ENCODE peak calls at places on chromosomes 13 and 19, in eight cellular contexts. E, Q, X, W, T, B, C and O are unnamed samples.

GRCh38 chr19:33878136-33878535 is 81.5 kb downstream of the KCTD15 start:
- DNase-seq in B (no peak), X (no peak), W (no peak), T (no peak), C (no peak), E (no peak), Q (no peak), O (no peak)

GRCh38 chr13:83221256-83221655 is 661.0 kb downstream of the SLITRK1 start:
- DNase-seq in B (no peak), W (no peak), E (no peak), C (no peak), Q (no peak), X (no peak), T (no peak), O (no peak)

GRCh38 chr13:40269086-40269485 is 397.4 kb downstream of the FOXO1 start:
- DNase-seq in C (no peak), Q (no peak), B (no peak), E (no peak), X (no peak), T (no peak), W (no peak), O (no peak)

GRCh38 chr19:29083863-29084262 is 129.1 kb downstream of the UQCRFS1 start:
- DNase-seq in B (no peak), E (no peak), Q (no peak), T (no peak), X (no peak), C (no peak), W (no peak), O (no peak)

GRCh38 chr19:18479964-18480723 is 41.7 kb downstream of the ELL start:
- DNase-seq in Q (no peak), B (peak; percentile 92), W (peak; percentile 49), C (no peak), E (peak; percentile 71), T (peak; percentile 68), X (no peak), O (peak; percentile 98)

GRCh38 chr13:45472171-45472705 is 7.5 kb downstream of the COG3 start:
- DNase-seq in B (no peak), T (no peak), E (no peak), X (no peak), W (no peak), Q (no peak), C (no peak), O (no peak)

GRCh38 chr13:102873653-102874052 is 27.8 kb downstream of the ERCC5 start:
- DNase-seq in B (no peak), W (no peak), E (no peak), C (no peak), Q (no peak), T (no peak), X (no peak), O (no peak)

GRCh38 chr13:76667551-76667950 is 218.7 kb downstream of the KCTD12 start:
- DNase-seq in E (no peak), T (no peak), Q (no peak), X (peak; percentile 4), C (no peak), W (no peak), B (no peak), O (no peak)

GRCh38 chr13:32538234-32538620 is 368 bp downstream of the N4BP2L2 start:
- DNase-seq in T (no peak), C (no peak), B (no peak), X (peak; percentile 45), Q (no peak), E (peak; percentile 26), W (peak; percentile 63), O (no peak)

GRCh38 chr19:14320253-14320652 is 61.0 kb upstream of the ADGRE5 start:
- DNase-seq in E (no peak), X (no peak), W (no peak), C (no peak), Q (no peak), T (no peak), B (no peak), O (no peak)

GRCh38 chr13:91360246-91360751 is 12.8 kb downstream of the MIR17HG start:
- DNase-seq in Q (no peak), T (no peak), B (no peak), E (no peak), C (no peak), W (no peak), X (no peak), O (no peak)

GRCh38 chr13:24274452-24274971 is 34.9 kb upstream of the C1QTNF9 start:
- DNase-seq in B (no peak), C (no peak), T (peak; percentile 34), W (peak; percentile 40), Q (no peak), E (no peak), X (no peak), O (no peak)

GRCh38 chr13:114038211-114038613 is 64.3 kb upstream of the C13orf46 start:
- DNase-seq in B (no peak), W (no peak), Q (no peak), E (no peak), C (no peak), X (no peak), T (no peak), O (no peak)

GRCh38 chr13:80840313-80840976 is 499.5 kb upstream of the SPRY2 start:
- DNase-seq in Q (peak; percentile 39), W (no peak), X (no peak), T (no peak), E (no peak), B (no peak), C (no peak), O (no peak)

DNA sequence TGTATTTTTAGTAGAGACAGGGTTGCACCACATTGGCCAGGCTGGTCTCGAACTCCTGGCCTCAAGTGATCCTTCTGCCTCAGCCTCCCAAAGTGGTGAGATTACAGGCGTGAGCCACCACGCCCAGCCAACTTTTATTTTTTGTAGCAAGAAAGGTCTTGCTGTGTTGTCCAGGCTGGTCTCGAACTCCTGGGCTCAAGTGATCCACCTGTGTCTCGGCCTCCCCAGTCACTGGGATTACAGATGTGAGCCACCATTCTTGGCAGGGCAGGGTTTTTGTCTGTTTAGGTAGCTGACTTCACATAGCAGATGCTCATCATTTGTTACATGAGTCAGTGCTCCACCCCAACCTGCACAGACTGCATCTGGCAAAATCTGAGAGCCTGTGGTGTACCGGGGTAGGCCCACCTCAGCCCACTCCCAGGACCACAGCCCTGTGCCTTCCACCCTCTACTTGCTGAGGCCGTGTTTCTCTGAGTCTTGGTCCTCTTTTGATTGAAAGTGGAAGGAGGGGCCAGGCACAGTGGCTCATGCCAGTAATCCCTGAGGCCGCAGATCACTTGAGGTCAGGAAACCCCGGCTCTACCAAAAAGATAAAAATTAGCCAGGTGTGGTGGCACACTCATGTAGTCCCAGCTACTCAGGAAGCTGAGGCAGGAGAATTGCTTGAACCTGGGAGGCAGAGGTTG is 4.2 kb upstream of the TNPO2 start:
- DNase-seq in C (no peak), Q (no peak), E (no peak), T (no peak), B (no peak), W (no peak), X (no peak), O (no peak)
- TF ChIP-seq POLR2AphosphoS5 in C (no peak), Q (no peak), E (no peak), T (no peak), B (no peak), W (no peak), X (no peak), O (no peak)

DNA sequence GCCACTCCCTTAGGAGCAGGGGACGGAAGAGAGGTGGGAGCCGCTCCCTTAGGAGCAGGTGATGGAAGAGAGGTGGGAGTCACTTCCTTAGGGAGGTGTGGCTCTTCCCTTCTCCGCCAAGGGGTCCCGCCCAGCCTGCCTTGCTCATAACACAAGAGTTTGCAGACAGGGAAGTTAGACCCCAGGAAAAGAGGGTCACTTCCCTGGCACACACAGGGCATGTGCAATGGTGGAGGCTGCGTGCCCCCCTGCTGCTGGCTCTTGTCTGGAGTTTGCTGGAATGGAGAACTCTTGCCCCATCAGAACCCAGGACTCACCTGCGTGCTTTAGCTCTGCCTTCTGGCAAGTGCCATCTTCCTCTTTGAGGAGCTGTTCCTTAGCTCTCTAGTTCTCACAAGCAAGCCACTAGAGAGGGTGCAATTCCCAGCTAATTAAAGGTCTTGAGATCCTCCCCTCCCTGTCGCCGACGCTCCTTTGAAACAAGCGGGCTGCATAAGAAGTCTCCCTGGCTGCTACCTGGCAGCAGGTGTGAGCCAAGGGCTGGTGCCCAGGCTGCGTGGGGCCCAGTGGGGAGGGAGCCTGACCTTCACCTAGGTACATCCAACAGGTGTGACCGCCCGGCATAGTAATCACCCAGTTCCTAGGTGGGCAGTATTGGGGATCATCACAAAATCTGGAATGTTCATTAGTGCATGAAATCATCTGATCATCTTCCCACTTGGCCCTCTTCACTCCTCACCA is 281.6 kb downstream of the ZNF536 start:
- DNase-seq in E (no peak), B (no peak), T (no peak), Q (no peak), X (no peak), C (no peak), W (no peak), O (no peak)
- TF ChIP-seq POLR2AphosphoS5 in E (no peak), B (no peak), T (no peak), Q (no peak), X (no peak), C (no peak), W (no peak), O (no peak)

DNA sequence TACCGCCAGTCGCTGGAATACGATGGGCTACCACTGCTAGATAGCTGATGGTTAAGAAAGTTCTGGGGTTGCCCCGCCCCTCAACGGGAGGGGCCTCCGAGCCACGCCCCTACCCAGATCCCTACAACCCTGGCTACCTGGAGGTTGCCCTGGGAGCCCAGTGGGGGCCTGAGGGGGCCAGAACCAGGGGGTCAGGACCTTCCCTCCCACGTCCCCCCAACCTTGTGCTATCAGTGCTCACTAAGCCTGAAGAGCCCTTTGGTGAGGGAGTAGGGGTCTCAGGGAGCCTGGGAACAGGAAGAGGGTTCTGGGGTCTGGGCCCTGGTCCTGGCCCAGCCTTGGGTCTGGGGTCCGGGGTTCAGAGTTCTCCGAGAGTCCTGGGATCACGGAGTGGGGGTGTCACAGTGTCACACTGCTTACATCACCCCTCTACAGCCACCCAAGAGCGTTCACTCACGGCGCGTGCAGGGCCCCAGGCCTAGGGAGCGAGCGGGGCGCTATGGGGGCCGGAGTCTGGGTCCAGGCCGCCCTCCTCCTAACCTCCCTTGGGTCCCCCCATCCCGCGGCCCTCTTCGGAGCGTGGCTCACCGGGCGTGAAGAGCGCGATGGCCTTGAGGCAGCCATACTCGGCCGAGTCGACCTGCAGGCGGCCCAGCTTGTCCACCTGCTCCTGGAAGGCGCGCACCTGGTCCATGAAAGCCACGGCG is 9.0 kb downstream of the OCEL1 start:
- DNase-seq in Q (peak; percentile 85), W (peak; percentile 68), B (no peak), T (peak; percentile 79), C (no peak), X (peak; percentile 86), E (peak; percentile 45), O (no peak)
- TF ChIP-seq POLR2AphosphoS5 in Q (peak; percentile 96), W (no peak), B (no peak), T (peak; percentile 3), C (peak; percentile 46), X (no peak), E (no peak), O (no peak)

DNA sequence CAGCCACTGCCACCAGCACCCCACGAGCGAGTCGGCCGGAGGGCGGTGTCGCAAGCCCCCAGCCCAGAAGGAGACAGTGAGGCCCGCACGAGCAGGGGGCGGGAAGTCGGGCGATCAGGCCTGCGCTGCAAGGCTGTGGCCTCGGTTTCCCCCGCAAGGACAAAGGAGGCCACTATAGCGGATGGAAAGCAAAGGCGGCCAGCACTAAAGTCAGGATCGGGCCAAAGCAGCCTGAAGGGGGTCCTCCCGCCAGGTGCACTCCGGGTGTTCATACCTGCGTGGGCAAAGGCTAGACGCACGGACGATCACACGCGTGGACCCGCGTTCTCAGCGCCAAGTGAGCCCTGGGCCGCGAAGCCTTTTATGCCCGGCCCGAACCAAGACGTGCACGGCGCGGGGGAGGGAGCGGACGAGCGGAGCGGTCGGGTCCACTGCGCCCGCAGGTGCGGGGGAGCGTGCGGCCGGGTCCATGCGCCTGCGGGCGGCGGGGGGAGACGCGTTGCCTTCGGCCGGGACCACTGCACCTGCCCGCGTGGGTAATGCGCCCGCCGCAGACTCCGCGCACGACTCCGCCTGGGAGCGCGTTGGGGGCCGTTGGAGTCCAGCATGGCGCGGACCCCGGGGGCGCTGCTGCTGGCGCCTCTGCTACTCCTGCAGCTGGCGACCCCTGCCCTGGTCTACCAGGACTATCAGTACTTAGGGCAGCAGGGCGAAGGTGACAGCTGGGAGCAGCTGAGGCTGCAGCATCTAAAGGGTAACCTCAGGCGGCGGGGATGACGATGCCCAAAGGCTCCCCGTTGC is at the start of the genes PRDX2 and THSD8:
- DNase-seq in X (peak; percentile 94), C (no peak), T (peak; percentile 90), E (no peak), B (peak; percentile 90), W (peak; percentile 87), Q (peak; percentile 94), O (no peak)
- TF ChIP-seq POLR2AphosphoS5 in X (peak; percentile 97), C (peak; percentile 91), T (peak; percentile 99), E (peak; percentile 70), B (no peak), W (peak; percentile 98), Q (peak; percentile 96), O (peak; percentile 97)